ENCODE peak calls at places on chromosomes 3 and 15, in four cellular contexts. M, Q, T and K are unnamed samples.

GRCh38 chr3:128328546-128329458 is 137.9 kb downstream of the DNAJB8 start:
- DNase-seq in M (no peak), Q (no peak), T (no peak), K (no peak)

GRCh38 chr3:34235096-34235495 is 436.7 kb downstream of the PDCD6IP start:
- DNase-seq in Q (no peak), M (no peak), T (no peak), K (no peak)

GRCh38 chr15:44129911-44130310 is 65.2 kb downstream of the FRMD5 start:
- DNase-seq in T (no peak), M (no peak), Q (no peak), K (no peak)

GRCh38 chr3:161171113-161171512 is 50.0 kb upstream of the NMD3 start:
- DNase-seq in T (no peak), M (no peak), Q (no peak), K (no peak)

GRCh38 chr3:54578417-54578816 is 349.4 kb downstream of the LRTM1 start:
- DNase-seq in Q (no peak), M (no peak), T (no peak), K (no peak)

GRCh38 chr15:89754361-89755154 is 3.5 kb upstream of the MESP1 start:
- DNase-seq in T (no peak), M (no peak), Q (no peak), K (no peak)

GRCh38 chr3:127011270-127011992 is 28.5 kb downstream of the PLXNA1 start:
- DNase-seq in T (no peak), M (no peak), Q (no peak), K (peak; percentile 16)

GRCh38 chr15:32700501-32701150 is 17.2 kb upstream of the GREM1 start:
- DNase-seq in T (peak; percentile 72), Q (no peak), M (no peak), K (no peak)

GRCh38 chr3:159840900-159841299 is 147.7 kb upstream of the IL12A start:
- DNase-seq in T (no peak), Q (no peak), M (no peak), K (no peak)

GRCh38 chr3:32106929-32107362 is 526 bp downstream of the GPD1L start:
- DNase-seq in T (no peak), Q (no peak), M (no peak), K (peak; percentile 27)

GRCh38 chr3:101081990-101082389 is 88.8 kb upstream of the ABI3BP start:
- DNase-seq in Q (no peak), M (no peak), T (no peak), K (no peak)

GRCh38 chr3:51935886-51936755 is 5.6 kb downstream of the RRP9 start:
- DNase-seq in Q (no peak), T (no peak), M (no peak), K (no peak)

GRCh38 chr3:59150039-59150438 is 100.2 kb upstream of the CFAP20DC start:
- DNase-seq in M (no peak), Q (peak; percentile 4), T (no peak), K (no peak)

GRCh38 chr15:89335289-89336041 is 841 bp upstream of the POLG start:
- DNase-seq in Q (no peak), T (peak; percentile 10), M (no peak), K (no peak)

GRCh38 chr3:106333911-106334618 is 465.3 kb upstream of the CBLB start:
- DNase-seq in Q (no peak), M (no peak), T (no peak), K (no peak)

GRCh38 chr15:97976129-97976528 is 15.6 kb downstream of the ARRDC4 start:
- DNase-seq in Q (no peak), T (no peak), M (no peak), K (no peak)

GRCh38 chr3:146968204-146968651 is 363.1 kb upstream of the PLSCR5 start:
- DNase-seq in Q (peak; percentile 57), M (no peak), T (no peak), K (no peak)

GRCh38 chr3:192888121-192888520 is 29.5 kb downstream of the MB21D2 start:
- DNase-seq in Q (no peak), M (no peak), T (no peak), K (no peak)

GRCh38 chr3:15592968-15593367 is 8.4 kb downstream of the HACL1 start:
- DNase-seq in Q (no peak), M (no peak), T (no peak), K (no peak)

GRCh38 chr3:70726096-70726745 is 413.8 kb upstream of the MDFIC2 start:
- DNase-seq in M (no peak), T (no peak), Q (no peak), K (no peak)

GRCh38 chr15:74906193-74906449 is 530 bp downstream of the FAM219B start:
- DNase-seq in Q (no peak), T (no peak), M (no peak), K (no peak)

GRCh38 chr3:32403663-32404062 is 12.0 kb downstream of the CMTM7 start:
- DNase-seq in M (no peak), T (no peak), Q (no peak), K (no peak)

GRCh38 chr3:110419571-110419970 is 652.0 kb upstream of the NECTIN3 start:
- DNase-seq in T (no peak), Q (no peak), M (no peak), K (no peak)

GRCh38 chr3:7707192-7707591 is 794.4 kb upstream of the LMCD1 start:
- DNase-seq in T (no peak), Q (no peak), M (no peak), K (no peak)

GRCh38 chr3:128153156-128154011 is at the start of gene EEFSEC:
- DNase-seq in T (peak; percentile 36), M (no peak), Q (peak; percentile 6), K (peak; percentile 81)

GRCh38 chr3:17479681-17480405 is 262.6 kb downstream of the TBC1D5 start:
- DNase-seq in T (no peak), Q (no peak), M (no peak), K (no peak)

GRCh38 chr15:62124176-62124952 is 40.7 kb downstream of the C2CD4B start:
- DNase-seq in M (peak; percentile 86), Q (no peak), T (peak; percentile 49), K (no peak)

GRCh38 chr15:69719527-69719926 is 266.9 kb downstream of the RPLP1 start:
- DNase-seq in T (no peak), M (no peak), Q (no peak), K (no peak)

GRCh38 chr15:53580371-53580770 is 179.1 kb downstream of the WDR72 start:
- DNase-seq in Q (no peak), T (no peak), M (no peak), K (no peak)

GRCh38 chr15:77029166-77030041 is 34.5 kb downstream of the PSTPIP1 start:
- DNase-seq in M (no peak), Q (no peak), T (no peak), K (no peak)

GRCh38 chr3:55607844-55608243 is 120.7 kb upstream of the WNT5A start:
- DNase-seq in Q (no peak), M (no peak), T (no peak), K (no peak)

GRCh38 chr3:27483117-27484001 is 825 bp downstream of the SLC4A7 start:
- DNase-seq in Q (no peak), T (peak; percentile 35), M (no peak), K (peak; percentile 29)

GRCh38 chr3:150376001-150376848 is 31.9 kb upstream of the TSC22D2 start:
- DNase-seq in T (peak; percentile 14), Q (no peak), M (no peak), K (no peak)

GRCh38 chr3:56921573-56922571 is 120.1 kb upstream of the ARHGEF3 start:
- DNase-seq in T (no peak), Q (no peak), M (no peak), K (no peak)

GRCh38 chr15:80480909-80481308 is 76.7 kb downstream of the ARNT2 start:
- DNase-seq in M (no peak), T (no peak), Q (no peak), K (no peak)

GRCh38 chr3:153051427-153052095 is 110.5 kb upstream of the RAP2B start:
- DNase-seq in T (peak; percentile 31), Q (peak; percentile 86), M (peak; percentile 77), K (peak; percentile 87)

GRCh38 chr3:156535162-156535627 is 19.7 kb downstream of the SSR3 start:
- DNase-seq in T (peak; percentile 96), Q (peak; percentile 56), M (no peak), K (peak; percentile 65)

GRCh38 chr3:165518346-165518745 is 318.9 kb downstream of the BCHE start:
- DNase-seq in M (no peak), Q (no peak), T (no peak), K (no peak)

GRCh38 chr3:15933439-15934144 is 135.8 kb upstream of the ANKRD28 start:
- DNase-seq in Q (no peak), M (no peak), T (no peak), K (no peak)

DNA sequence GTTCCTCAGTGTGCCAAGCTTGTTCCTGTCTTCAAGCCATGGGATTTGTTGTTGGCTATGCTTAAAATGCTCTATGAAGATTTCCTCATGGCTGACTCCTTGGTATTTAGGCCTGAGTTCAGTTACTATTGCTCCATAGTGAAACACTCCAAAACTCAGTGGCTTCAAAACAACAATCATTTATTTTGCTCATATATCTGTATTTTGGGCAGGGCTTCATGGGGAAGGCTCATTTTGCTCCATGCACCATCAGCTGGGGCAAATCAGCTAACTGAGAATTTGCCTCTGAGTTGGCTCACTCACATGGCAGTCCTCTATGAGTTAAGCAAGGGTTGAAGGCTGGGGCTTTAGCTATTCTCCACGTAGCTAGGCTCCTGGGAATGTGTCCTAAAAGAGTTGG is 47.3 kb downstream of the FOXL2 start:
- DNase-seq in T (no peak), M (no peak), Q (no peak), K (no peak)
- H3K27ac ChIP-seq in T (no peak overlapping the region), M (no peak overlapping the region), Q (no peak overlapping the region), K (no peak overlapping the region)

GRCh38 chr3:13568515-13568995 is 19.6 kb downstream of the FBLN2 start:
- DNase-seq in M (no peak), T (no peak), Q (no peak), K (no peak)
- TF ChIP-seq TCF7L2 in M (no peak), T (no peak), Q (no peak), K (no peak)

DNA sequence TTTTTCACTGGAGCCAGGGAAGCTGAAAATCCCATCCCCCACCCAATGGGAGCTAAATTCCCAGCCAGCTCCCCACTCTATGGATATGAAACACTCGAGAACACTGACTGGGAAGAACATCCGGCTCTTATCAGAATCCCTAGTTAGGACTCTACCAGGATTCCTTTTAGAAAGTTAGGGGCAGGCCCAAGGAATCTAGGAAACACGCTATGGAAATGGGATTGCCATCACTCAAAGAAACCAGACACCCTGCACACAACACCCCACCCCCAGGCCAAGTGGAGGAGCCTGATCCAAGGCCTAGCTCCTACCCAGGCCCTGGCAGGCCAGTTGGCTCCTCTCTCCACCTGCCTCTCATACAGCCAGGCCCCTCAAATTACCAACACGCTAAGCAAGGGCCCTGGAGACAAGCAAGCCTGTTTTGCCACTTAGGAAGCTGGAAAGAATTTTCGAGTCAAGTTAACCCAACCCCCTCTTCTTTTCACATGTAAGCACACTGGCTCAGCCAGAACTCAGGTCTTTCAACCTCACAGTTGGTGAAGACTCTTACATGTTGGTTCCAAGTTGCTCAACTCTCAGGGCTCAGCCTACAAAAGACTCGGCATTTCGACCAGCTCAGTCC is 75.5 kb downstream of the RBPMS2 start:
- DNase-seq in M (no peak), T (no peak), Q (no peak), K (no peak)
- H3K27ac ChIP-seq in M (peak overlapping the region; percentile 23), T (no peak overlapping the region), Q (no peak overlapping the region), K (no peak overlapping the region)

GRCh38 chr3:36446230-36446629 is 65.9 kb downstream of the STAC start:
- DNase-seq in M (no peak), T (no peak), Q (no peak), K (no peak)
- TF ChIP-seq TCF7L2 in M (no peak), T (no peak), Q (no peak), K (no peak)